ENCODE peak calls at places on chromosomes 7 and 10, in ten cellular contexts. K is NCI-H1092; P is T47D; R is heart left ventricle; Y is effector memory CD4-positive, alpha-beta T cell; W is SK-N-MC; X is HS-27A; N is iris pigment epithelial cell; J is osteocyte; L is activated T-cell treated with anti-CD3 and anti-CD28 coated beads, Interleukin-2, amount 50 U/mL, for 1 hour. G is an unnamed sample.
A peak's percentile ranks its signal among the peaks of the same experiment; 100 is the strongest.

GRCh38 chr7:38374507-38374906 is 101.1 kb upstream of the TARP start:
- DNase-seq in J (no peak), Y (peak; percentile 51), R (no peak), K (peak; percentile 18), X (no peak), P (no peak), L (peak; percentile 44), W (no peak), N (peak; percentile 47), G (no peak)

GRCh38 chr10:58780481-58780880 is 267.8 kb downstream of the BICC1 start:
- DNase-seq in J (no peak), K (no peak), Y (no peak), W (peak; percentile 8), P (no peak), L (no peak), X (no peak), N (no peak), R (no peak), G (no peak)

GRCh38 chr7:24864214-24864817 is 107.1 kb upstream of the GSDME start:
- DNase-seq in Y (no peak), X (no peak), J (no peak), W (no peak), N (no peak), K (no peak), P (no peak), R (no peak), L (no peak), G (no peak)

GRCh38 chr10:74293686-74294365 is 142.8 kb downstream of the ADK start:
- DNase-seq in R (peak; percentile 36), L (no peak), X (peak; percentile 42), W (no peak), Y (no peak), J (no peak), K (peak; percentile 1), N (peak; percentile 80), P (no peak), G (no peak)

GRCh38 chr10:97140284-97140846 is 45.4 kb downstream of the SLIT1 start:
- DNase-seq in W (no peak), Y (no peak), N (no peak), X (no peak), R (no peak), L (no peak), K (no peak), P (no peak), J (no peak), G (no peak)

GRCh38 chr7:128831178-128831993 is 1.2 kb downstream of the FLNC start:
- DNase-seq in N (peak; percentile 65), P (no peak), Y (no peak), X (no peak), L (no peak), J (no peak), W (no peak), R (peak; percentile 72), K (no peak), G (no peak)

GRCh38 chr7:136184719-136185118 is 207.6 kb upstream of the MTPN start:
- DNase-seq in X (no peak), W (no peak), L (no peak), N (no peak), Y (no peak), J (no peak), K (no peak), P (no peak), R (no peak), G (no peak)

GRCh38 chr7:130865408-130866236 is 131.6 kb upstream of the KLF14 start:
- DNase-seq in L (no peak), Y (no peak), R (no peak), J (no peak), W (no peak), P (peak; percentile 68), N (no peak), K (no peak), X (no peak), G (no peak)

GRCh38 chr10:17782921-17783665 is 26.1 kb upstream of the MRC1 start:
- DNase-seq in J (no peak), R (no peak), P (no peak), L (no peak), Y (no peak), K (no peak), N (peak; percentile 29), X (no peak), W (no peak), G (no peak)

GRCh38 chr10:49334993-49335972 is 36.3 kb downstream of the C10orf71 start:
- DNase-seq in L (no peak), R (no peak), P (no peak), J (no peak), K (no peak), N (no peak), W (no peak), Y (no peak), X (no peak), G (no peak)

GRCh38 chr7:99261646-99262045 is 11.0 kb upstream of the MYH16 start:
- DNase-seq in L (no peak), N (no peak), X (no peak), R (no peak), P (no peak), W (no peak), J (no peak), K (no peak), Y (no peak), G (no peak)

GRCh38 chr10:27158421-27158820 is 3.3 kb downstream of the MASTL start:
- DNase-seq in R (no peak), L (no peak), J (no peak), W (no peak), Y (no peak), K (no peak), N (peak; percentile 29), P (no peak), X (no peak), G (no peak)

GRCh38 chr7:134832367-134832766 is 52.9 kb downstream of the CALD1 start:
- DNase-seq in Y (no peak), K (no peak), X (no peak), J (no peak), N (no peak), L (no peak), W (no peak), P (no peak), R (no peak), G (no peak)

GRCh38 chr7:73904219-73905136 is 43.5 kb downstream of the TMEM270 start:
- DNase-seq in K (no peak), P (no peak), R (peak; percentile 16), L (no peak), X (no peak), W (no peak), Y (no peak), N (no peak), J (no peak), G (no peak)

GRCh38 chr7:4226166-4226857 is 455.8 kb upstream of the FOXK1 start:
- DNase-seq in N (no peak), Y (no peak), W (peak; percentile 63), R (no peak), L (no peak), P (peak; percentile 93), J (no peak), X (no peak), K (no peak), G (peak; percentile 36)

GRCh38 chr7:124032369-124033092 is at the start of gene TMEM229A:
- DNase-seq in J (peak; percentile 86), X (no peak), L (no peak), N (peak; percentile 45), R (peak; percentile 21), Y (no peak), K (peak; percentile 16), W (no peak), P (no peak), G (peak; percentile 6)

GRCh38 chr10:57165671-57166070 is 804.6 kb upstream of the ZWINT start:
- DNase-seq in L (no peak), J (no peak), K (no peak), P (no peak), X (no peak), Y (no peak), R (no peak), N (no peak), W (no peak), G (no peak)

GRCh38 chr7:159050703-159051102 is 94.0 kb downstream of the VIPR2 start:
- DNase-seq in X (no peak), Y (no peak), R (no peak), L (no peak), K (no peak), J (no peak), P (no peak), N (no peak), W (no peak), G (no peak)

GRCh38 chr10:58435297-58435696 is 50.1 kb downstream of the TFAM start:
- DNase-seq in R (no peak), Y (no peak), N (peak; percentile 97), P (peak; percentile 38), W (no peak), J (peak; percentile 88), K (no peak), L (no peak), X (peak; percentile 87), G (no peak)

GRCh38 chr7:126856691-126857291 is 395.9 kb downstream of the GRM8 start:
- DNase-seq in P (peak; percentile 26), X (no peak), R (no peak), L (no peak), K (no peak), J (no peak), N (peak; percentile 9), Y (no peak), W (no peak), G (no peak)